ENCODE peak calls at places on chromosomes 2 and 18, in five cellular contexts. One of them, this sample, is unnamed.

GRCh38 chr2:219344756-219345458 is 12.4 kb upstream of the RESP18 start:
- DNase-seq in chondrocyte: no peak
- DNase-seq in NCI-H1417: peak; percentile 61
- DNase-seq in iPS-NIHi11: no peak
- DNase-seq in stimulated activated CD8-positive, alpha-beta memory T cell treated with anti-CD3 and anti-CD28 coated beads, Interleukin-7, amount 100 ng/mL, for 24 hours: no peak
- DNase-seq in this sample: peak; percentile 77

GRCh38 chr2:106094101-106094860 is 99.8 kb downstream of the UXS1 start:
- DNase-seq in chondrocyte: no peak
- DNase-seq in NCI-H1417: no peak
- DNase-seq in iPS-NIHi11: no peak
- DNase-seq in stimulated activated CD8-positive, alpha-beta memory T cell treated with anti-CD3 and anti-CD28 coated beads, Interleukin-7, amount 100 ng/mL, for 24 hours: no peak
- DNase-seq in this sample: no peak

GRCh38 chr18:11279461-11279860 is 130.1 kb upstream of the PIEZO2 start:
- DNase-seq in chondrocyte: no peak
- DNase-seq in NCI-H1417: no peak
- DNase-seq in iPS-NIHi11: no peak
- DNase-seq in stimulated activated CD8-positive, alpha-beta memory T cell treated with anti-CD3 and anti-CD28 coated beads, Interleukin-7, amount 100 ng/mL, for 24 hours: no peak
- DNase-seq in this sample: no peak

GRCh38 chr2:176612736-176613135 is 343.5 kb downstream of the MTX2 start:
- DNase-seq in chondrocyte: no peak
- DNase-seq in NCI-H1417: no peak
- DNase-seq in iPS-NIHi11: no peak
- DNase-seq in stimulated activated CD8-positive, alpha-beta memory T cell treated with anti-CD3 and anti-CD28 coated beads, Interleukin-7, amount 100 ng/mL, for 24 hours: no peak
- DNase-seq in this sample: no peak

GRCh38 chr2:26542194-26542455 is 64.2 kb upstream of the OTOF start:
- DNase-seq in chondrocyte: no peak
- DNase-seq in NCI-H1417: peak; percentile 91
- DNase-seq in iPS-NIHi11: no peak
- DNase-seq in stimulated activated CD8-positive, alpha-beta memory T cell treated with anti-CD3 and anti-CD28 coated beads, Interleukin-7, amount 100 ng/mL, for 24 hours: no peak
- DNase-seq in this sample: peak; percentile 7

GRCh38 chr18:72866901-72867701 is 686 bp downstream of the NETO1 start:
- DNase-seq in chondrocyte: no peak
- DNase-seq in NCI-H1417: peak; percentile 82
- DNase-seq in iPS-NIHi11: peak; percentile 55
- DNase-seq in stimulated activated CD8-positive, alpha-beta memory T cell treated with anti-CD3 and anti-CD28 coated beads, Interleukin-7, amount 100 ng/mL, for 24 hours: no peak
- DNase-seq in this sample: no peak

GRCh38 chr2:191869178-191869577 is 22.3 kb upstream of the CAVIN2 start:
- DNase-seq in chondrocyte: no peak
- DNase-seq in NCI-H1417: peak; percentile 82
- DNase-seq in iPS-NIHi11: peak; percentile 74
- DNase-seq in stimulated activated CD8-positive, alpha-beta memory T cell treated with anti-CD3 and anti-CD28 coated beads, Interleukin-7, amount 100 ng/mL, for 24 hours: no peak
- DNase-seq in this sample: no peak

GRCh38 chr2:186595219-186595618 is 5.4 kb downstream of the ITGAV start:
- DNase-seq in chondrocyte: no peak
- DNase-seq in NCI-H1417: peak; percentile 9
- DNase-seq in iPS-NIHi11: peak; percentile 20
- DNase-seq in stimulated activated CD8-positive, alpha-beta memory T cell treated with anti-CD3 and anti-CD28 coated beads, Interleukin-7, amount 100 ng/mL, for 24 hours: no peak
- DNase-seq in this sample: no peak

GRCh38 chr2:145186303-145186702 is 666.4 kb upstream of the ZEB2 start:
- DNase-seq in chondrocyte: no peak
- DNase-seq in NCI-H1417: no peak
- DNase-seq in iPS-NIHi11: peak; percentile 19
- DNase-seq in stimulated activated CD8-positive, alpha-beta memory T cell treated with anti-CD3 and anti-CD28 coated beads, Interleukin-7, amount 100 ng/mL, for 24 hours: no peak
- DNase-seq in this sample: no peak

GRCh38 chr2:8684421-8684884 is 2.6 kb downstream of the ID2 start:
- DNase-seq in chondrocyte: no peak
- DNase-seq in NCI-H1417: no peak
- DNase-seq in iPS-NIHi11: no peak
- DNase-seq in stimulated activated CD8-positive, alpha-beta memory T cell treated with anti-CD3 and anti-CD28 coated beads, Interleukin-7, amount 100 ng/mL, for 24 hours: no peak
- DNase-seq in this sample: peak; percentile 50

GRCh38 chr2:121974919-121975654 is 219.6 kb downstream of the TSN start:
- DNase-seq in chondrocyte: no peak
- DNase-seq in NCI-H1417: peak; percentile 87
- DNase-seq in iPS-NIHi11: peak; percentile 85
- DNase-seq in stimulated activated CD8-positive, alpha-beta memory T cell treated with anti-CD3 and anti-CD28 coated beads, Interleukin-7, amount 100 ng/mL, for 24 hours: no peak
- DNase-seq in this sample: peak; percentile 80